ENCODE peak calls at places on chromosomes 6 and 20, in seven cellular contexts. B is aorta, Z is skeletal muscle cell, O is NB4, T is psoas muscle, X is epithelial cell of esophagus, M is left ventricle myocardium inferior. S is an unnamed sample.
A peak's percentile ranks its signal among the peaks of the same experiment; 100 is the strongest.

GRCh38 chr6:84618046-84618752 is 146.2 kb downstream of the TBX18 start:
- DNase-seq in X (peak; percentile 78), T (no peak), Z (peak; percentile 64), M (no peak), O (no peak), B (no peak), S (no peak)

GRCh38 chr6:105798057-105798456 is 288.1 kb upstream of the PRDM1 start:
- DNase-seq in Z (peak; percentile 82), X (no peak), B (no peak), T (no peak), M (no peak), O (no peak), S (no peak)

GRCh38 chr6:71250050-71250689 is 38.4 kb upstream of the OGFRL1 start:
- DNase-seq in O (peak; percentile 87), B (no peak), M (no peak), T (no peak), X (peak; percentile 70), Z (peak; percentile 82), S (peak; percentile 81)

GRCh38 chr6:144797881-144798589 is 512.9 kb downstream of the UTRN start:
- DNase-seq in M (no peak), B (no peak), T (no peak), X (peak; percentile 57), O (no peak), Z (no peak), S (no peak)

GRCh38 chr20:62735331-62735821 is 26.7 kb downstream of the NTSR1 start:
- DNase-seq in O (peak; percentile 93), Z (no peak), B (peak; percentile 35), T (no peak), X (no peak), M (no peak), S (no peak)

GRCh38 chr6:658244-658643 is 1.3 kb upstream of the HUS1B start:
- DNase-seq in M (no peak), Z (peak; percentile 29), B (no peak), T (no peak), X (no peak), O (no peak), S (no peak)

GRCh38 chr6:56595490-56596122 is 47.1 kb downstream of the DST start:
- DNase-seq in Z (no peak), T (no peak), O (peak; percentile 81), X (peak; percentile 81), M (no peak), B (no peak), S (peak; percentile 40)

GRCh38 chr6:53984581-53984980 is 126.7 kb upstream of the MLIP start:
- DNase-seq in M (no peak), T (no peak), B (no peak), Z (no peak), O (no peak), X (no peak), S (no peak)

GRCh38 chr6:75863784-75864183 is 114.7 kb downstream of the MYO6 start:
- DNase-seq in Z (no peak), M (no peak), X (no peak), T (no peak), B (no peak), O (no peak), S (no peak)

GRCh38 chr6:17987576-17988421 is at the start of gene KIF13A:
- DNase-seq in T (peak; percentile 75), B (peak; percentile 80), O (peak; percentile 55), M (peak; percentile 73), Z (no peak), X (peak; percentile 54), S (no peak)

GRCh38 chr20:22226849-22227248 is 357.5 kb downstream of the FOXA2 start:
- DNase-seq in O (no peak), X (no peak), Z (no peak), B (no peak), T (no peak), M (no peak), S (no peak)

GRCh38 chr6:150627154-150627553 is 27.5 kb downstream of the PLEKHG1 start:
- DNase-seq in T (no peak), O (no peak), M (no peak), B (no peak), X (no peak), Z (no peak), S (no peak)

GRCh38 chr6:100099189-100100074 is 105.4 kb upstream of the MCHR2 start:
- DNase-seq in B (no peak), M (no peak), X (peak; percentile 39), O (peak; percentile 29), T (no peak), Z (no peak), S (no peak)

GRCh38 chr6:103800131-103800670 is 1059.5 kb downstream of the HACE1 start:
- DNase-seq in B (no peak), M (no peak), Z (no peak), X (no peak), O (no peak), T (no peak), S (no peak)

GRCh38 chr6:14713008-14713452 is 532.8 kb upstream of the JARID2 start:
- DNase-seq in T (peak; percentile 65), Z (peak; percentile 89), B (no peak), O (peak; percentile 60), X (peak; percentile 93), M (peak; percentile 52), S (no peak)

GRCh38 chr6:112296122-112296521 is 41.8 kb upstream of the LAMA4 start:
- DNase-seq in X (peak; percentile 57), M (no peak), O (peak; percentile 35), Z (no peak), B (no peak), T (no peak), S (no peak)

GRCh38 chr6:121093928-121094327 is 240.4 kb downstream of the TBC1D32 start:
- DNase-seq in M (no peak), B (no peak), Z (peak; percentile 7), O (no peak), X (peak; percentile 33), T (no peak), S (no peak)

GRCh38 chr6:16408766-16409165 is 170.4 kb downstream of the GMPR start:
- DNase-seq in Z (no peak), M (no peak), O (no peak), X (no peak), B (no peak), T (no peak), S (no peak)

GRCh38 chr20:15616626-15617025 is 956.6 kb downstream of the KIF16B start:
- DNase-seq in T (no peak), Z (no peak), M (no peak), B (no peak), O (no peak), X (no peak), S (no peak)

GRCh38 chr6:1917628-1918371 is 308.1 kb downstream of the FOXC1 start:
- DNase-seq in B (peak; percentile 70), X (peak; percentile 94), M (no peak), T (no peak), O (no peak), Z (peak; percentile 60), S (no peak)

GRCh38 chr20:42430059-42430458 is 759.6 kb downstream of the PTPRT start:
- DNase-seq in Z (no peak), O (no peak), B (no peak), X (no peak), M (peak; percentile 19), T (peak; percentile 15), S (no peak)

DNA sequence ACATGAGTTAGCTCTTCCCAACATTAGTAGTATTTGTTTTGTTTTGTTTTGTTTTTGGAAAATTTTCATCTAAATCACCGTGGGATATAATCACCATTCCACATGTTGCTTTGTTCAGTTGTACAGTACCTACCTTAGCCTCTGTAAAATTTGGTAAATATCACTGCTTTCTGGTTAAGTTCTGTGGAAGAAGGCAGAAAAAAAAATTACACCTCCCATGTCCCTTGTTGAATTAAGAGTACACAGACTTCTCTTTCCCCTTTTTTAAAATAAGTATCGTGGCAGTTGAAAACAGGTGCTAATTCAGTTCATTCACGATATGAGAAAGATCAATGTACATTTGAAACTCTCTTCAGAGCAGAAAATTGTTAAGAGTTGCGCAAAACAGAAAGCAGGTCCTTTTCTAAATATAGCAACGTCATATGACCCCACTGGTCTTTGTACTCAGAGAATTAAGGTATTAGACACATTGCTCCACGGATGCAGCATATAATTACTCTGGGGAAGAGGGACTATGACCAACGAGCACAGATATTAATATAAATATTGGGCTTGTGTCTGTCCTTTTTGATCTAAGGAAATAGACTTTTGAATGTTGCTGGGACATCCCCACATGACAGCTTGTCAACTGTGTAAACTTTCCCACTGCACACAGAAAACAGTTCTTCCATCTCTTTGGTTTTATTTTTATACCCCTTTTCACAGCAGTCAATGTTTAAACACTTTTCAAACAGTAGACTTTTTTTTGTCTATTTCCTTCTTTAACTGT is 58.6 kb upstream of the ZNF217 start:
- DNase-seq in O (peak; percentile 78), X (no peak), B (no peak), T (no peak), M (no peak), Z (no peak), S (no peak)
- H3K4me3 ChIP-seq in O (peak overlapping the region; percentile 40), X (no peak overlapping the region), B (no peak overlapping the region), T (peak overlapping the region; percentile 34), M (peak overlapping the region; percentile 37), Z (no peak overlapping the region), S (no peak overlapping the region)

GRCh38 chr6:50849781-50850180 is 31.1 kb downstream of the TFAP2B start:
- DNase-seq in M (no peak), B (no peak), Z (no peak), O (no peak), X (no peak), T (no peak), S (no peak)
- H3K4me3 ChIP-seq in M (peak overlapping the region; percentile 37), B (no peak overlapping the region), Z (no peak overlapping the region), O (no peak overlapping the region), X (peak overlapping the region; percentile 5), T (peak overlapping the region; percentile 57), S (peak overlapping the region; percentile 38)

GRCh38 chr6:24890471-24890870 is 45.3 kb downstream of the RIPOR2 start:
- DNase-seq in B (no peak), X (no peak), T (no peak), Z (no peak), M (no peak), O (no peak), S (no peak)

GRCh38 chr6:24893342-24893850 is 42.4 kb downstream of the RIPOR2 start:
- DNase-seq in M (no peak), B (no peak), X (no peak), T (no peak), Z (no peak), O (no peak), S (no peak)

GRCh38 chr6:24887520-24887919 is 48.2 kb downstream of the RIPOR2 start:
- DNase-seq in X (no peak), B (no peak), O (no peak), Z (no peak), M (no peak), T (no peak), S (no peak)

GRCh38 chr6:24891004-24891403 is 44.8 kb downstream of the RIPOR2 start:
- DNase-seq in Z (no peak), B (no peak), X (no peak), T (no peak), O (no peak), M (no peak), S (no peak)

GRCh38 chr6:24888967-24889366 is 46.8 kb downstream of the RIPOR2 start:
- DNase-seq in M (no peak), T (no peak), Z (no peak), B (no peak), X (no peak), O (no peak), S (no peak)
- H3K4me3 ChIP-seq in M (no peak overlapping the region), T (no peak overlapping the region), Z (no peak overlapping the region), B (no peak overlapping the region), X (no peak overlapping the region), O (no peak overlapping the region), S (no peak overlapping the region)

DNA sequence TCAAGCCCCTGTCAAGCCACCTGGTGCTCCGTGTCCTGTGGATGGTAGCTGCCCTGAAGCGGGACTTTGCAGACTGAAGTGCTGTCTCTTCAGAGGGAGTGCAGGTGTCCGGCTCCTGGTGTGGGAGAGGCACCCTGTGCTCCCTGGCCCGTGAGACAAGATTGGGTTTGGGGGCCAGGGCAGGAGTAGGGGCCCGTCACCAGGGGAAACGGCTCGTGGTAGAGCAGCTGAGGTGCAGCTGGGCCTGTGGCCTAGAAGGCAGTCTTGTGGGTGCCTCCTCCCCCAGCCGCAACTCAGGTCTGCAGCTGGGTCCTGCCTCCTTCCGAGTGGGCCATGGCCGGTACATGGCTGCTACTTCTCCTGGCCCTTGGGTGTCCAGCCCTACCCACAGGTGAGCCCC is at the start of gene PTCRA:
- DNase-seq in X (no peak), M (no peak), B (no peak), T (no peak), Z (no peak), O (no peak), S (no peak)
- H3K4me3 ChIP-seq in X (no peak within 1 kb of the TSS), M (no peak within 1 kb of the TSS), B (no peak within 1 kb of the TSS), T (no peak within 1 kb of the TSS), Z (no peak within 1 kb of the TSS), O (no peak within 1 kb of the TSS), S (no peak within 1 kb of the TSS)

S was measured in SK-N-MC.